ENCODE peak calls at places on chromosomes 4 and X, in eight cellular contexts. X is adipocyte, Y is iPS-NIHi11, N is HT1080, C is midbrain, V is cardiac muscle cell, F is Right ventricle myocardium inferior, H is fibroblast of gingiva. K is an unnamed sample.
A peak's percentile ranks its signal among the peaks of the same experiment; 100 is the strongest.

GRCh38 chrX:140503230-140503585 is 1.7 kb downstream of the SOX3 start:
- DNase-seq in X (no peak), F (no peak), Y (no peak), N (no peak), V (no peak), C (no peak), H (no peak), K (no peak)

GRCh38 chrX:10021461-10022272 is 54.5 kb downstream of the CLDN34 start:
- DNase-seq in V (no peak), F (no peak), N (peak; percentile 28), C (no peak), X (peak; percentile 36), Y (no peak), H (no peak), K (no peak)

GRCh38 chr4:7073526-7074390 is 5.9 kb upstream of the GRPEL1 start:
- DNase-seq in Y (peak; percentile 83), N (peak; percentile 69), H (peak; percentile 24), X (peak; percentile 53), V (peak; percentile 58), C (peak; percentile 19), F (no peak), K (peak; percentile 89)

GRCh38 chrX:1249101-1249887 is 19.3 kb upstream of the CSF2RA start:
- DNase-seq in Y (peak; percentile 49), H (no peak), V (peak; percentile 82), N (peak; percentile 25), X (peak; percentile 40), C (no peak), F (peak; percentile 89), K (peak; percentile 86)

GRCh38 chr4:25662306-25662705 is 6.7 kb downstream of the SLC34A2 start:
- DNase-seq in F (no peak), N (no peak), Y (no peak), H (no peak), X (no peak), C (no peak), V (no peak), K (no peak)

GRCh38 chrX:131264665-131265064 is 24.4 kb downstream of the IGSF1 start:
- DNase-seq in X (no peak), F (no peak), C (no peak), Y (no peak), N (no peak), V (no peak), H (no peak), K (no peak)

GRCh38 chrX:72146527-72146926 is 14.8 kb upstream of the RTL5 start:
- DNase-seq in X (no peak), H (no peak), N (no peak), C (no peak), Y (no peak), F (no peak), V (no peak), K (no peak)

GRCh38 chr4:137861682-137862081 is 329.4 kb upstream of the PCDH18 start:
- DNase-seq in H (peak; percentile 21), X (peak; percentile 77), Y (no peak), N (no peak), C (no peak), F (no peak), V (peak; percentile 25), K (peak; percentile 25)

GRCh38 chr4:184599492-184600135 is 49.6 kb downstream of the CASP3 start:
- DNase-seq in H (peak; percentile 65), X (peak; percentile 29), F (no peak), C (no peak), N (peak; percentile 65), V (no peak), Y (no peak), K (no peak)

GRCh38 chrX:1815456-1816175 is 200.8 kb downstream of the ASMT start:
- DNase-seq in X (no peak), H (no peak), C (no peak), Y (no peak), V (no peak), F (no peak), N (no peak), K (no peak)

GRCh38 chr4:7564242-7564641 is 129.5 kb upstream of the PSAPL1 start:
- DNase-seq in Y (no peak), F (no peak), N (no peak), C (no peak), V (no peak), X (no peak), H (no peak), K (no peak)

GRCh38 chrX:15913161-15913560 is 58.5 kb upstream of the AP1S2 start:
- DNase-seq in V (no peak), Y (no peak), H (no peak), X (no peak), C (no peak), N (peak; percentile 10), F (no peak), K (no peak)

K was measured in GM23338.